ENCODE peak calls at places on chromosomes 5 and 9, in four cellular contexts. One of them, this sample, is unnamed.

GRCh38 chr5:93164690-93165089 is 416.3 kb downstream of the NR2F1-AS1 start:
- DNase-seq in body of pancreas: peak; percentile 25
- DNase-seq in astrocyte of the spinal cord: peak; percentile 83
- DNase-seq in GM23338: no peak
- DNase-seq in this sample: no peak

GRCh38 chr5:135426102-135427082 is 20.8 kb downstream of the DCANP1 start:
- DNase-seq in body of pancreas: no peak
- DNase-seq in astrocyte of the spinal cord: peak; percentile 47
- DNase-seq in GM23338: peak; percentile 82
- DNase-seq in this sample: no peak

GRCh38 chr5:132427285-132428146 is 58.0 kb downstream of the SLC22A5 start:
- DNase-seq in body of pancreas: peak; percentile 61
- DNase-seq in astrocyte of the spinal cord: no peak
- DNase-seq in GM23338: no peak
- DNase-seq in this sample: no peak

GRCh38 chr9:136484153-136485048 is 1.6 kb upstream of the SEC16A start:
- DNase-seq in body of pancreas: peak; percentile 78
- DNase-seq in astrocyte of the spinal cord: no peak
- DNase-seq in GM23338: no peak
- DNase-seq in this sample: no peak

GRCh38 chr5:37738865-37739488 is 100.9 kb downstream of the GDNF start:
- DNase-seq in body of pancreas: no peak
- DNase-seq in astrocyte of the spinal cord: no peak
- DNase-seq in GM23338: no peak
- DNase-seq in this sample: no peak

GRCh38 chr5:2919310-2920018 is 168.0 kb upstream of the IRX2 start:
- DNase-seq in body of pancreas: no peak
- DNase-seq in astrocyte of the spinal cord: no peak
- DNase-seq in GM23338: no peak
- DNase-seq in this sample: no peak

GRCh38 chr5:126469925-126470324 is 46.7 kb downstream of the GRAMD2B start:
- DNase-seq in body of pancreas: no peak
- DNase-seq in astrocyte of the spinal cord: no peak
- DNase-seq in GM23338: no peak
- DNase-seq in this sample: no peak

GRCh38 chr5:126464959-126465358 is 41.8 kb downstream of the GRAMD2B start:
- DNase-seq in body of pancreas: peak; percentile 65
- DNase-seq in astrocyte of the spinal cord: no peak
- DNase-seq in GM23338: no peak
- DNase-seq in this sample: no peak

GRCh38 chr5:109476292-109476691 is 66.5 kb upstream of the PJA2 start:
- DNase-seq in body of pancreas: no peak
- DNase-seq in astrocyte of the spinal cord: no peak
- DNase-seq in GM23338: no peak
- DNase-seq in this sample: no peak

GRCh38 chr5:80238778-80239679 is 16.8 kb downstream of the SERINC5 start:
- DNase-seq in body of pancreas: peak; percentile 85
- DNase-seq in astrocyte of the spinal cord: peak; percentile 81
- DNase-seq in GM23338: no peak
- DNase-seq in this sample: peak; percentile 86

GRCh38 chr5:34684281-34684979 is 28.3 kb downstream of the RAI14 start:
- DNase-seq in body of pancreas: peak; percentile 48
- DNase-seq in astrocyte of the spinal cord: peak; percentile 83
- DNase-seq in GM23338: peak; percentile 58
- DNase-seq in this sample: no peak